ENCODE peak calls at places on chromosomes 5 and 9, in five cellular contexts. One of them, this sample, is unnamed.

GRCh38 chr5:179124329-179124852 is 64.2 kb downstream of the ZNF354C start:
- DNase-seq in H1: no peak
- DNase-seq in mesenchymal stem cell: no peak
- DNase-seq in mesendoderm: no peak
- DNase-seq in IMR-90: no peak
- DNase-seq in this sample: no peak

GRCh38 chr5:172772112-172772906 is 1.3 kb upstream of the DUSP1 start:
- DNase-seq in H1: no peak
- DNase-seq in mesenchymal stem cell: peak
- DNase-seq in mesendoderm: peak
- DNase-seq in IMR-90: peak
- DNase-seq in this sample: peak

GRCh38 chr5:147902606-147903115 is 3.7 kb downstream of the C5orf46 start:
- DNase-seq in H1: no peak
- DNase-seq in mesendoderm: no peak
- DNase-seq in IMR-90: peak
- DNase-seq in mesenchymal stem cell: no peak
- DNase-seq in this sample: no peak

GRCh38 chr5:151523335-151523734 is 67.8 kb downstream of the FAT2 start:
- DNase-seq in H1: peak
- DNase-seq in mesenchymal stem cell: peak
- DNase-seq in mesendoderm: peak
- DNase-seq in IMR-90: peak
- DNase-seq in this sample: peak

GRCh38 chr5:170630711-170631141 is 126.9 kb downstream of the KCNIP1 start:
- DNase-seq in H1: no peak
- DNase-seq in mesenchymal stem cell: no peak
- DNase-seq in mesendoderm: no peak
- DNase-seq in IMR-90: no peak
- DNase-seq in this sample: no peak

GRCh38 chr5:6962256-6962655 is 249.0 kb downstream of the TENT4A start:
- DNase-seq in H1: no peak
- DNase-seq in IMR-90: no peak
- DNase-seq in mesendoderm: peak
- DNase-seq in mesenchymal stem cell: no peak
- DNase-seq in this sample: no peak

GRCh38 chr9:13750061-13750460 is 470.6 kb upstream of the MPDZ start:
- DNase-seq in IMR-90: peak
- DNase-seq in mesendoderm: no peak
- DNase-seq in H1: no peak
- DNase-seq in mesenchymal stem cell: peak
- DNase-seq in this sample: no peak

GRCh38 chr9:131203438-131204219 is 72.7 kb downstream of the FAM78A start:
- DNase-seq in mesenchymal stem cell: no peak
- DNase-seq in mesendoderm: peak
- DNase-seq in H1: no peak
- DNase-seq in IMR-90: no peak
- DNase-seq in this sample: no peak

GRCh38 chr9:136587944-136588662 is 42.3 kb upstream of the NOTCH1 start:
- DNase-seq in mesenchymal stem cell: peak
- DNase-seq in mesendoderm: peak
- DNase-seq in IMR-90: no peak
- DNase-seq in H1: peak
- DNase-seq in this sample: no peak

GRCh38 chr9:135724186-135724797 is 22.3 kb downstream of the KCNT1 start:
- DNase-seq in mesendoderm: no peak
- DNase-seq in mesenchymal stem cell: no peak
- DNase-seq in IMR-90: no peak
- DNase-seq in H1: no peak
- DNase-seq in this sample: no peak

GRCh38 chr5:102048940-102049339 is 247.1 kb downstream of the SLCO4C1 start:
- DNase-seq in mesendoderm: peak
- DNase-seq in IMR-90: no peak
- DNase-seq in H1: no peak
- DNase-seq in mesenchymal stem cell: peak
- DNase-seq in this sample: no peak

GRCh38 chr9:124015661-124016131 is 4.1 kb downstream of the LHX2 start:
- DNase-seq in IMR-90: no peak
- DNase-seq in mesendoderm: no peak
- DNase-seq in H1: no peak
- DNase-seq in mesenchymal stem cell: no peak
- DNase-seq in this sample: no peak

GRCh38 chr9:112239284-112239683 is 64.2 kb upstream of the SUSD1 start:
- DNase-seq in mesendoderm: peak
- DNase-seq in mesenchymal stem cell: no peak
- DNase-seq in IMR-90: no peak
- DNase-seq in H1: no peak
- DNase-seq in this sample: peak

GRCh38 chr9:90665072-90665471 is 22.4 kb upstream of the DIRAS2 start:
- DNase-seq in mesendoderm: peak
- DNase-seq in mesenchymal stem cell: no peak
- DNase-seq in H1: peak
- DNase-seq in IMR-90: no peak
- DNase-seq in this sample: no peak

GRCh38 chr5:4989121-4989520 is 151.0 kb upstream of the ADAMTS16 start:
- DNase-seq in H1: no peak
- DNase-seq in IMR-90: no peak
- DNase-seq in mesendoderm: no peak
- DNase-seq in mesenchymal stem cell: no peak
- DNase-seq in this sample: peak

GRCh38 chr9:120563044-120563443 is 16.9 kb downstream of the CDK5RAP2 start:
- DNase-seq in H1: no peak
- DNase-seq in IMR-90: no peak
- DNase-seq in mesenchymal stem cell: no peak
- DNase-seq in mesendoderm: no peak
- DNase-seq in this sample: no peak

GRCh38 chr5:53430618-53431252 is 49.7 kb upstream of the FST start:
- DNase-seq in H1: no peak
- DNase-seq in IMR-90: peak
- DNase-seq in mesendoderm: peak
- DNase-seq in mesenchymal stem cell: peak
- DNase-seq in this sample: peak

GRCh38 chr5:89282832-89283510 is 400.0 kb upstream of the MEF2C start:
- DNase-seq in H1: no peak
- DNase-seq in mesenchymal stem cell: peak
- DNase-seq in mesendoderm: no peak
- DNase-seq in IMR-90: peak
- DNase-seq in this sample: peak

GRCh38 chr9:13716620-13717019 is 437.1 kb upstream of the MPDZ start:
- DNase-seq in H1: no peak
- DNase-seq in IMR-90: no peak
- DNase-seq in mesenchymal stem cell: no peak
- DNase-seq in mesendoderm: peak
- DNase-seq in this sample: no peak

GRCh38 chr5:179231309-179231708 is 114.0 kb downstream of the ADAMTS2 start:
- DNase-seq in mesenchymal stem cell: no peak
- DNase-seq in IMR-90: no peak
- DNase-seq in H1: no peak
- DNase-seq in mesendoderm: no peak
- DNase-seq in this sample: no peak

GRCh38 chr9:121700165-121700830 is 48.9 kb downstream of the DAB2IP start:
- DNase-seq in H1: no peak
- DNase-seq in mesenchymal stem cell: peak
- DNase-seq in IMR-90: peak
- DNase-seq in mesendoderm: peak
- DNase-seq in this sample: no peak

GRCh38 chr9:16921855-16922254 is 51.4 kb upstream of the BNC2 start:
- DNase-seq in H1: peak
- DNase-seq in mesendoderm: peak
- DNase-seq in IMR-90: no peak
- DNase-seq in mesenchymal stem cell: no peak
- DNase-seq in this sample: no peak

GRCh38 chr5:148910216-148910615 is 83.8 kb downstream of the ADRB2 start:
- DNase-seq in H1: no peak
- DNase-seq in mesendoderm: no peak
- DNase-seq in IMR-90: no peak
- DNase-seq in mesenchymal stem cell: no peak
- DNase-seq in this sample: no peak

GRCh38 chr9:89185980-89186379 is 7.4 kb upstream of the SHC3 start:
- DNase-seq in H1: no peak
- DNase-seq in mesenchymal stem cell: peak
- DNase-seq in mesendoderm: peak
- DNase-seq in IMR-90: peak
- DNase-seq in this sample: no peak

GRCh38 chr5:34517249-34517648 is 138.9 kb upstream of the RAI14 start:
- DNase-seq in mesenchymal stem cell: peak
- DNase-seq in IMR-90: peak
- DNase-seq in mesendoderm: no peak
- DNase-seq in H1: no peak
- DNase-seq in this sample: no peak

GRCh38 chr5:85590764-85591163 is 1027.0 kb upstream of the COX7C start:
- DNase-seq in H1: no peak
- DNase-seq in mesenchymal stem cell: no peak
- DNase-seq in mesendoderm: no peak
- DNase-seq in IMR-90: no peak
- DNase-seq in this sample: no peak

GRCh38 chr9:91720313-91720712 is 229.7 kb downstream of the ROR2 start:
- DNase-seq in H1: no peak
- DNase-seq in IMR-90: peak
- DNase-seq in mesenchymal stem cell: no peak
- DNase-seq in mesendoderm: no peak
- DNase-seq in this sample: no peak

GRCh38 chr9:20570756-20571155 is 51.5 kb downstream of the MLLT3 start:
- DNase-seq in H1: no peak
- DNase-seq in IMR-90: peak
- DNase-seq in mesendoderm: no peak
- DNase-seq in mesenchymal stem cell: peak
- DNase-seq in this sample: no peak
- H3K27ac ChIP-seq in H1: no peak
- H3K27ac ChIP-seq in IMR-90: peak
- H3K27ac ChIP-seq in mesendoderm: no peak
- H3K27ac ChIP-seq in mesenchymal stem cell: no peak
- H3K27ac ChIP-seq in this sample: no peak

GRCh38 chr9:21854119-21854518 is 51.7 kb downstream of the MTAP start:
- DNase-seq in mesenchymal stem cell: peak
- DNase-seq in IMR-90: no peak
- DNase-seq in mesendoderm: no peak
- DNase-seq in H1: no peak
- DNase-seq in this sample: no peak

GRCh38 chr9:21856301-21857094 is 54.1 kb downstream of the MTAP start:
- DNase-seq in mesenchymal stem cell: peak
- DNase-seq in IMR-90: peak
- DNase-seq in H1: no peak
- DNase-seq in mesendoderm: no peak
- DNase-seq in this sample: no peak

GRCh38 chr9:21853414-21853813 is 51.0 kb downstream of the MTAP start:
- DNase-seq in mesenchymal stem cell: no peak
- DNase-seq in mesendoderm: no peak
- DNase-seq in H1: no peak
- DNase-seq in IMR-90: no peak
- DNase-seq in this sample: no peak

GRCh38 chr9:21854594-21854993 is 52.2 kb downstream of the MTAP start:
- DNase-seq in H1: no peak
- DNase-seq in mesendoderm: peak
- DNase-seq in IMR-90: peak
- DNase-seq in mesenchymal stem cell: peak
- DNase-seq in this sample: peak

GRCh38 chr9:21852751-21853150 is 50.3 kb downstream of the MTAP start:
- DNase-seq in H1: no peak
- DNase-seq in mesenchymal stem cell: no peak
- DNase-seq in mesendoderm: no peak
- DNase-seq in IMR-90: no peak
- DNase-seq in this sample: no peak
- H3K4me3 ChIP-seq in H1: no peak
- H3K4me3 ChIP-seq in mesenchymal stem cell: no peak
- H3K4me3 ChIP-seq in mesendoderm: no peak
- H3K4me3 ChIP-seq in IMR-90: no peak
- H3K4me3 ChIP-seq in this sample: no peak

DNA sequence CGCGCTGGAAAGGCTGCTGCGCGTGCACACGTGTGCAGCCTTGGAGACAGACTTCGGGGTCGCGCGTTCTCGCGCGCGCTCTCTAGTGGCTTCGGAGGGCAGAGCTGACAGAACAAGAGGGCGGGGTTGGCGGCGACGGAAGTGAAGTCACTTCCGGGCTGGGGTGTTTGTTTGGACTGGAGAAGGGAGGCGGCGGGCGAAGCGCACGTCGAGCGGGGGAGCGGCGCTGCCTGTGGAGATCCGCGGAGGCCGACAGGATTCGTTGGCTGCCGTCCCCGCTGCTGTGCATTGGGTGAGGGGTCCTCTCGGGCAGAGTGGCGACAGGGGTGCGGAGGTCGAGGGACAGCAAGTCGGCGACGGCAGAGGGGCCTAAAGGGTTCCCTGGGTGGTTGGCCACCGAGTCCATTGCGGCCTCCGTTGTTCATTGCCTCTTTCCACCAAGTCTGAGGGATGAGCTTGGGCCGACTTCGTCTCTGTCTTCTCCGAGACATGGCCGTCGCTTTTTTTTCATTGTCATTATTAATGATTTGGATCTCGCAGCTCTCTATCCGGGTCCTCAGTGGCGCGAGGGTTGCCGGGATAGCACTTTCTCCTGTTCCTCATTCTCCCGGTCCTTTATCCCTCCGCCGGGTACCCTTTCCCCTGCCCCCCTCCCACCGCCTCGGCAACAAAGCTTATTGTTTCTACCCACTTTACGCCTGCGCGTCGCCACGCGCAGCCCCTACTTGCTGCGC is at the start of gene PAIP2:
- DNase-seq in IMR-90: peak
- DNase-seq in mesenchymal stem cell: peak
- DNase-seq in H1: peak
- DNase-seq in mesendoderm: peak
- DNase-seq in this sample: peak
- H2BK5ac ChIP-seq in IMR-90: peak
- H2BK5ac ChIP-seq in mesenchymal stem cell: peak
- H2BK5ac ChIP-seq in H1: peak
- H2BK5ac ChIP-seq in mesendoderm: peak
- H2BK5ac ChIP-seq in this sample: peak

GRCh38 chr9:70496244-70496643 is 81.8 kb upstream of the KLF9 start:
- DNase-seq in mesenchymal stem cell: no peak
- DNase-seq in mesendoderm: no peak
- DNase-seq in H1: no peak
- DNase-seq in IMR-90: no peak
- DNase-seq in this sample: no peak

GRCh38 chr9:70495514-70495913 is 81.1 kb upstream of the KLF9 start:
- DNase-seq in mesendoderm: no peak
- DNase-seq in IMR-90: no peak
- DNase-seq in mesenchymal stem cell: no peak
- DNase-seq in H1: no peak
- DNase-seq in this sample: no peak

GRCh38 chr9:70491798-70492736 is 77.6 kb upstream of the KLF9 start:
- DNase-seq in IMR-90: no peak
- DNase-seq in mesendoderm: no peak
- DNase-seq in mesenchymal stem cell: no peak
- DNase-seq in H1: no peak
- DNase-seq in this sample: no peak

GRCh38 chr9:70493046-70493445 is 78.6 kb upstream of the KLF9 start:
- DNase-seq in H1: no peak
- DNase-seq in mesenchymal stem cell: no peak
- DNase-seq in IMR-90: no peak
- DNase-seq in mesendoderm: no peak
- DNase-seq in this sample: no peak

DNA sequence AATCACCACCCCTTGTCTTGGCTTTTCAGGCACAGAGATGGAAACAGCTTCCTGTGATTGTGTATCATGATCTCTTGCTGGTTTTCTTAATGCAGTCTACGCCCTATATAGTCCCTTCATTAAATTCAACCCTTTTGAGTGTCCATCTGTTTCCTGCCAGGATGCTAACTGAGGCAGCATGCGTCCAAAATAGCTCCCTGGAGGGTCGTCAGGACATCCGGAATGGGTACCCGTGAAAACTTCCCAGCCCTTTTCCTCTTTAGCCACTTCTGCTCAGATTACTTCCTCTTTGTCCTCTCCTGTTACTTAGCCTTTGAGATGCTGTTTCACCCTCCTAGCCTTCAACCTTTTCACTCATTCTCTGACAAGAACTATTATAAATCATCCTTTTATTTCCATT is 79.8 kb upstream of the KLF9 start:
- DNase-seq in H1: no peak
- DNase-seq in mesenchymal stem cell: no peak
- DNase-seq in mesendoderm: no peak
- DNase-seq in IMR-90: no peak
- DNase-seq in this sample: no peak
- H3K27ac ChIP-seq in H1: no peak
- H3K27ac ChIP-seq in mesenchymal stem cell: no peak
- H3K27ac ChIP-seq in mesendoderm: no peak
- H3K27ac ChIP-seq in IMR-90: no peak
- H3K27ac ChIP-seq in this sample: no peak

This sample was measured in trophoblast cell.